ENCODE peak calls at places on chromosomes 11 and 22, in eight cellular contexts. B, S, Q, X, V, I, Z and E are unnamed samples.

GRCh38 chr11:85086511-85087284 is 540.4 kb downstream of the DLG2 start:
- DNase-seq in Q (no peak), Z (no peak), X (no peak), I (no peak), B (no peak), S (no peak), V (no peak), E (no peak)

GRCh38 chr11:60871378-60872061 is 4.2 kb downstream of the ZP1 start:
- DNase-seq in I (no peak), B (no peak), Q (no peak), V (peak), S (no peak), Z (peak), X (no peak), E (no peak)

GRCh38 chr22:50107529-50107928 is 17.7 kb downstream of the MOV10L1 start:
- DNase-seq in Z (no peak), B (no peak), S (no peak), Q (no peak), V (no peak), X (no peak), I (no peak), E (no peak)

GRCh38 chr11:120574881-120575280 is 63.3 kb downstream of the GRIK4 start:
- DNase-seq in B (no peak), Z (no peak), S (no peak), I (no peak), X (no peak), Q (no peak), V (no peak), E (no peak)

GRCh38 chr11:93585758-93586157 is 42.6 kb upstream of the SMCO4 start:
- DNase-seq in I (no peak), X (no peak), S (no peak), Z (peak), V (no peak), B (no peak), Q (no peak), E (no peak)

GRCh38 chr22:46195487-46196165 is 45.3 kb downstream of the PPARA start:
- DNase-seq in B (peak), I (no peak), Z (no peak), V (no peak), X (no peak), Q (no peak), S (no peak), E (no peak)

GRCh38 chr11:62612366-62613274 is at the start of the genes EML3 and ROM1:
- DNase-seq in X (peak), Q (peak), Z (peak), B (peak), I (peak), S (peak), V (peak), E (peak)

GRCh38 chr11:129992161-129992944 is 10.3 kb downstream of the PRDM10 start:
- DNase-seq in X (peak), Z (peak), V (no peak), Q (peak), S (peak), I (peak), B (no peak), E (no peak)

GRCh38 chr11:64343740-64344133 is 3.7 kb downstream of the CCDC88B start:
- DNase-seq in Z (peak), I (peak), S (no peak), Q (no peak), V (no peak), B (no peak), X (no peak), E (no peak)

GRCh38 chr11:41781441-41781840 is 322.0 kb upstream of the LRRC4C start:
- DNase-seq in V (no peak), X (no peak), S (no peak), I (no peak), Q (no peak), Z (no peak), B (no peak), E (no peak)

GRCh38 chr22:49975543-49976389 is 15.2 kb downstream of the PIM3 start:
- DNase-seq in B (peak), Z (peak), S (peak), Q (no peak), I (peak), X (no peak), V (no peak), E (no peak)

GRCh38 chr11:65262775-65263174 is 1.0 kb downstream of the POLA2 start:
- DNase-seq in X (no peak), Q (no peak), V (no peak), S (no peak), B (no peak), I (no peak), Z (peak), E (no peak)

GRCh38 chr22:32309585-32310251 is 47.9 kb upstream of the RFPL3 start:
- DNase-seq in B (no peak), I (no peak), V (no peak), X (no peak), S (no peak), Z (no peak), Q (no peak), E (no peak)

GRCh38 chr11:84142411-84142810 is 856.2 kb upstream of the CCDC90B start:
- DNase-seq in I (no peak), V (no peak), S (no peak), Q (no peak), Z (no peak), X (no peak), B (no peak), E (no peak)

GRCh38 chr11:118933486-118933885 is 7.8 kb upstream of the BCL9L start:
- DNase-seq in Q (no peak), Z (no peak), V (peak), B (no peak), S (no peak), X (no peak), I (no peak), E (no peak)

GRCh38 chr11:120004723-120005122 is 133.2 kb downstream of the TRIM29 start:
- DNase-seq in Z (no peak), V (no peak), B (no peak), S (no peak), X (no peak), I (no peak), Q (no peak), E (no peak)

GRCh38 chr11:105929381-105929955 is 92.6 kb downstream of the MSANTD4 start:
- DNase-seq in V (no peak), X (no peak), I (no peak), S (no peak), Z (no peak), Q (no peak), B (no peak), E (no peak)

GRCh38 chr11:85821636-85822035 is 10.7 kb upstream of the SYTL2 start:
- DNase-seq in Q (no peak), Z (no peak), X (no peak), V (no peak), S (no peak), I (no peak), B (no peak), E (no peak)

GRCh38 chr22:20441631-20442484 is 4.2 kb upstream of the SCARF2 start:
- DNase-seq in Q (no peak), X (no peak), S (no peak), B (no peak), I (no peak), V (no peak), Z (no peak), E (no peak)

GRCh38 chr22:40449676-40450035 is 79.3 kb downstream of the SGSM3 start:
- DNase-seq in V (no peak), B (no peak), S (no peak), Z (no peak), Q (no peak), I (no peak), X (no peak), E (no peak)

GRCh38 chr11:63534895-63535461 is 1.6 kb upstream of the PLAAT4 start:
- DNase-seq in B (no peak), I (no peak), V (no peak), Z (peak), X (no peak), Q (no peak), S (peak), E (no peak)

GRCh38 chr22:22091400-22091878 is 108.9 kb upstream of the TOP3B start:
- DNase-seq in S (no peak), I (no peak), X (peak), Q (no peak), Z (no peak), V (no peak), B (no peak), E (no peak)

GRCh38 chr11:45847908-45848316 is 637 bp downstream of the CRY2 start:
- DNase-seq in B (peak), X (no peak), Z (peak), Q (peak), I (peak), S (peak), V (peak), E (no peak)
- TF ChIP-seq CTCF in B (peak), X (peak), Z (no peak), Q (no peak), I (peak), S (no peak), V (peak), E (peak)

GRCh38 chr22:35022291-35022690 is 43.7 kb upstream of the ISX start:
- DNase-seq in Q (no peak), B (no peak), V (no peak), Z (no peak), I (no peak), S (no peak), X (no peak), E (no peak)

GRCh38 chr22:35023692-35024363 is 42.1 kb upstream of the ISX start:
- DNase-seq in X (peak), S (peak), Z (peak), Q (peak), V (peak), B (peak), I (peak), E (peak)

GRCh38 chr22:35020517-35020916 is 45.4 kb upstream of the ISX start:
- DNase-seq in B (no peak), I (no peak), X (no peak), Z (no peak), S (no peak), V (no peak), Q (no peak), E (no peak)

GRCh38 chr22:35021166-35021565 is 44.8 kb upstream of the ISX start:
- DNase-seq in Q (no peak), Z (no peak), X (no peak), V (no peak), B (no peak), S (no peak), I (no peak), E (no peak)

GRCh38 chr22:35024364-35024692 is 41.6 kb upstream of the ISX start:
- DNase-seq in S (no peak), Z (no peak), X (no peak), I (no peak), V (no peak), Q (no peak), B (no peak), E (no peak)
- TF ChIP-seq CTCF in S (no peak), Z (no peak), X (no peak), I (no peak), V (no peak), Q (peak), B (no peak), E (peak)

DNA sequence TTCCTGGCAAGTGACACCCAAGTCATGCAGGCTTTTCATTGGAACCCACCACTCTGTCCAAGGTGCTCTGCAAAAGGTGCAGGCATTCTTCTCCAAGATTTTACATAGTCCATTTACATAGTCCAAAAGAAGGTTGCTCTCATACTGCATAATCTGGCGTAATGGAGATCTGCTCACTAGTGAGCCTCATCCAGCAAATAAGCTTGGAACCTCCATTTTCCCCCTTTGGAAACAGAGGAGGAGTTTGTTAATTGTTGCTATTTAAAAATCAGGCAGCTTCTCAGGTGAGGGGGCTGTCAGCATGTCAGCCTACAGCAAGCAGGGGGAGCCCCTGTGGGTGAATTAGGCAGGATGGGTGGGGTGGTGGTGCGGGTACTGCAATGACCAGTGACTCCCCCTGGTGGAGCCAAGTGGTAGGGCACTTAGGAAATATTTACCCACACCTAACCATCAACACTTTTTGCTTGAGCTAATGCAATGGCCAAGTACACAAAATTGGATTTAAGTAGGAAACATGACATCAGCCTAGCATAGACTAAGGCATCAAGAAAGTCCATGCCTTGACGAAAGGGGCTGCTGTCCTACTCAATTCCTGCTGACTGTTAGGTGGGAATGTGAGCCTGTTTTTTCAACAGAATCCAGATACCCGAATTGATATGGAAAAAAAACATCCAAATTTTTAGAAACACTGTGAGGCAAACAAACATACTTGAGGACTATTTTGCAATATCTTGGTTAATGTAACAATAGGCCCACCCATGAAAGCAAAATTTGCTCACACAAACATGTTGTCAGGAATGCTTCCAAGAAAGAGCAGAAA is 64.5 kb downstream of the AMBRA1 start:
- DNase-seq in B (peak), I (peak), Z (peak), Q (peak), S (peak), V (peak), X (peak), E (peak)
- TF ChIP-seq CTCF in B (peak), I (peak), Z (peak), Q (peak), S (peak), V (peak), X (peak), E (peak)

DNA sequence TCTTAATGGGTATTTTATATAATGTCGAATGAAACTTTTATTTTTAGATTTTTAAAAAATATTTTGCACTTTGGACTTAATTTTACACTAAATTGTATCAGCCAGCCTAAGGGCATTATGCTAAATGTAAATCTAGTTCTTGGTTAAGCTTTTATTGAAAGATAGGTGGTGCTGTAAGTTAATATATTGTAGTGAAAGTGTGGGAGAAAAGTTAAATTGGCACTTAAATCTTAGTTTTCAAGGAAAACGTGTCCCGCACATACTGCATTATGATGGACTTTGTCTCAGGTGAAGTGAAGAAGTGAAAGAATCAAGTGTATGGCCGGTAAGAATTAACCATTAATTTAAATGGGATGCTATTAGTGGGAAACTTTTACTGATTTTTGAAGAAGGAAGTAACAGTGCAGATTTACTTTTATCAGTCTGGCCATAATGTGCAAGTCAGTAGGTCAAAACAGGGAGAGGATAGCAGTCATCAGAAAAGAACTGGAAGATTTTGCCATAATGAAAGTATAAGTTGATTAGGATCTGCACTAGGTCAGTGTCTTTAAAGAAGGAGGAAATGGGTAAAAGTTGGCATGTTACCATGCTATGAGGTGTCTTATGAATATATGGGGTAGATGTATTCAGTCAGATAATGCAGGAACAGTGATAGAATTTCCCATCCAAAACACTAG is 81.6 kb downstream of the PDHX start:
- DNase-seq in X (no peak), V (no peak), S (peak), Q (no peak), B (no peak), Z (peak), I (no peak), E (no peak)
- TF ChIP-seq CTCF in X (peak), V (peak), S (no peak), Q (peak), B (peak), Z (no peak), I (no peak), E (peak)

GRCh38 chr22:42294034-42294985 is 23.9 kb upstream of the TCF20 start:
- DNase-seq in Q (no peak), I (peak), X (peak), Z (peak), V (peak), B (peak), S (no peak), E (peak)
- TF ChIP-seq CTCF in Q (no peak), I (no peak), X (no peak), Z (no peak), V (no peak), B (no peak), S (no peak), E (no peak)

DNA sequence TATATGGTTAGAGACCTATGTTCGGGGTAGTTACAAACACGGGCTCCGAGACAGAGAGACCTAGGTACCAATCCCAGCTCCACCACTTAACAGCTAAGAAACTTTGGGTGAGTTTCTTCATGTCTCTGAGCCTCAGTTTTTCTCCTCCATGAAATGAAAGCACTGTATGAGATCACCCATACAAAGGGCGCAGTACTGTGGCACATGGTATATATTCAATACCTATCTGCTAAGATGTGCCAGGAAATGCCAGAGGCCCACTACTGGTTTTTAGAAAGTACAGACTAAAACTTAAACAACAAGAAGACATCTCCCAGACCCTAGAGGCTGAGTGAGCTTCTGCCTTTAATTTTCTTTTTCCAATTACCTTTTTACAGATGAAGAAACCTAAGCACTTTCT is 69.5 kb downstream of the SLC1A2 start:
- DNase-seq in I (no peak), Z (no peak), S (no peak), Q (no peak), X (no peak), V (no peak), B (no peak), E (no peak)
- TF ChIP-seq CTCF in I (no peak), Z (no peak), S (no peak), Q (no peak), X (no peak), V (no peak), B (no peak), E (no peak)

DNA sequence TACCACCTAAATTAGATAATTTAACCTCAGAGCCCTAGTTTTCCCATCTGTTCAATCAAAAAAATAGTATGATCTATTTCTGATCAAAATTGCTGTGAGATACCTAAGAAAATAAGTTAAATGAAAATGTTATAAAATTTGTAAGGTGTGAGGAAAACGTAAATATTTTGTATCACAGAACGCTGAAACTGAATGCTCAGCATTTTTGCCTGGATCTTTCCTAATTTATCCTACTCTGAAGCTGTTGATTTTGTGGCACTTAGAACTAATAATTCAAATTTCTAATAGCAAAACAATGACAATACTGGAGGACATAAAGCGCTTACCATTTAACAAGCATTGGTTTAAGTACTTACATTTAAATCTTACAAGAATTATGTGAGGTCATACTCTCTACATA is 674.2 kb downstream of the FAM181B start:
- DNase-seq in Z (no peak), I (no peak), Q (no peak), S (no peak), X (no peak), B (no peak), V (no peak), E (no peak)
- TF ChIP-seq CTCF in Z (no peak), I (no peak), Q (no peak), S (no peak), X (no peak), B (no peak), V (no peak), E (no peak)